ENCODE peak calls at places on chromosome 7, in five cellular contexts. C is spleen, Q is HCT116, E is AG10803, F is neural crest cell. V is an unnamed sample.

GRCh38 chr7:41886257-41886905 is 183.5 kb upstream of the INHBA start:
- DNase-seq in E (peak), F (no peak), Q (no peak), C (no peak), V (peak)

GRCh38 chr7:3245077-3245476 is 56.0 kb upstream of the SDK1 start:
- DNase-seq in F (no peak), E (no peak), Q (no peak), C (no peak), V (no peak)

GRCh38 chr7:37201876-37202198 is 246.8 kb downstream of the ELMO1 start:
- DNase-seq in Q (no peak), F (no peak), E (no peak), C (no peak), V (no peak)

GRCh38 chr7:45606050-45606449 is 31.9 kb downstream of the ADCY1 start:
- DNase-seq in F (no peak), Q (no peak), E (no peak), C (no peak), V (no peak)

GRCh38 chr7:100589341-100589935 is 3.3 kb downstream of the FBXO24 start:
- DNase-seq in Q (no peak), E (no peak), C (peak), F (no peak), V (no peak)

GRCh38 chr7:120554960-120555571 is 282.1 kb downstream of the KCND2 start:
- DNase-seq in E (peak), Q (peak), C (no peak), F (peak), V (peak)

GRCh38 chr7:91408388-91409154 is 144.3 kb downstream of the FZD1 start:
- DNase-seq in F (no peak), E (no peak), C (no peak), Q (no peak), V (no peak)

GRCh38 chr7:16727736-16728135 is 25.8 kb upstream of the TSPAN13 start:
- DNase-seq in E (no peak), C (no peak), Q (no peak), F (no peak), V (no peak)

GRCh38 chr7:147510913-147511312 is 1079.7 kb upstream of the C7orf33 start:
- DNase-seq in Q (no peak), E (peak), C (no peak), F (no peak), V (no peak)

GRCh38 chr7:152035807-152036206 is 10.3 kb downstream of the GALNT11 start:
- DNase-seq in F (no peak), C (no peak), Q (no peak), E (no peak), V (no peak)

GRCh38 chr7:501526-501925 is 18.1 kb downstream of the PDGFA start:
- DNase-seq in E (no peak), F (no peak), C (peak), Q (no peak), V (no peak)

GRCh38 chr7:48094861-48095293 is 5.8 kb downstream of the UPP1 start:
- DNase-seq in Q (no peak), F (no peak), E (peak), C (no peak), V (no peak)

GRCh38 chr7:7564323-7564780 is 2.3 kb upstream of the MIOS start:
- DNase-seq in Q (peak), C (no peak), F (no peak), E (peak), V (no peak)

GRCh38 chr7:78638364-78638763 is 815.1 kb downstream of the MAGI2 start:
- DNase-seq in Q (no peak), E (no peak), F (no peak), C (no peak), V (no peak)
- TF ChIP-seq CTCF in Q (no peak), E (no peak), F (no peak), C (no peak), V (no peak)

GRCh38 chr7:112357136-112357535 is 93.1 kb upstream of the IFRD1 start:
- DNase-seq in Q (no peak), C (no peak), F (no peak), E (no peak), V (no peak)
- TF ChIP-seq CTCF in Q (no peak), C (no peak), F (no peak), E (no peak), V (no peak)

DNA sequence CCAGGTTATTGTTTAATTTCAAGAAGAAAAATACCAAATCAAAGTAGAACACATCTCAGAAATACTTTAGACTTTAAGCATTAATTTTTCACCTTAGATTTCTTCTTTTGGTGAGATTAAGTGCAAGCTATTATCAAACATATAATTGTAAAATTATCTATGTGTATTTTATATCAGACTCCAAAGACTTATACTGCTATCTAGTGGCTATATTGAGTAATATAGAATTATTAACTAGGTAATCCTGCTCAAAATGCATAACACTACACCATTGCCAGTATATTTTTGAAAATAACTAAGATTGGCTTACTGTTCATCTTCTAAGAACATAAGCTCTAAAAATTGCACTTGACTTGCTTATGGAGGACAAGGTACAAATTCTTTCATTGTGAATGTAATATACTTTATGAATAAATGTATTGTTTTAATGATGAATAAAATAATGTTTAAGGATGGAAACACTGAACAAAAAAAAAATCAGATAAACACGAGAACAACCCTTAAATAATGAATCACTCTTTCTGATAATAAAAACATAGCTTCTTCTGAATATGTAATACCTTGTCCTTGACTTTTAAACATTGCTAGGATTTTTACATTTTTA is 86.7 kb upstream of the GNAI1 start:
- DNase-seq in E (peak), F (no peak), Q (no peak), C (no peak), V (no peak)
- TF ChIP-seq CTCF in E (peak), F (peak), Q (peak), C (no peak), V (no peak)

DNA sequence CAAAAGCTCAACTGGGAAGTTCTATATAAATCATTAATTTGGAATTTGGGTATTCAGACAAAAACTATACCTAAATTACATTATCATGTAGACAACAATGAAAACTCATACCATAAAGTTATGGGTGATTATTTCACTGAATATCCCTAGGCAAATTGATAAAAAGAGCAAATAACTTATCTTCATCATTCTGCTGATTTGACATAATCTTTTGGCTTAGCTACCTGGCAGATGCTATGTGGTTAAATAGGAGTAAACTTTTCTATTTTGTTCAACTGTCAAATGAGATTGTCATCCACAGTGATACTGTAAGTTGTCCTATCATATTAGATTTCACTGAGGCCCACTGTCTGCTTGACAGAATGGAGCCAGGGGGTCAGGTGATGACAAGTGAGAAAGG is 148.9 kb upstream of the FEZF1 start:
- DNase-seq in C (no peak), F (no peak), Q (no peak), E (no peak), V (no peak)
- TF ChIP-seq CTCF in C (no peak), F (no peak), Q (no peak), E (no peak), V (no peak)

GRCh38 chr7:12031186-12031585 is 179.9 kb upstream of the TMEM106B start:
- DNase-seq in Q (no peak), F (no peak), E (peak), C (no peak), V (no peak)

GRCh38 chr7:12030116-12030515 is 181.0 kb upstream of the TMEM106B start:
- DNase-seq in Q (no peak), E (peak), C (no peak), F (no peak), V (no peak)

GRCh38 chr7:12032146-12032545 is 178.9 kb upstream of the TMEM106B start:
- DNase-seq in C (no peak), E (peak), F (no peak), Q (no peak), V (no peak)

GRCh38 chr7:12028508-12028907 is 182.6 kb upstream of the TMEM106B start:
- DNase-seq in F (no peak), E (peak), Q (no peak), C (no peak), V (no peak)

GRCh38 chr7:12031638-12032037 is 179.5 kb upstream of the TMEM106B start:
- DNase-seq in Q (peak), E (peak), C (no peak), F (no peak), V (no peak)
- TF ChIP-seq CTCF in Q (no peak), E (no peak), C (no peak), F (no peak), V (no peak)